ENCODE peak calls at places on chromosomes 1 and 21, in ten cellular contexts. M is heart right ventricle, F is IMR-90, W is tibial nerve, G is astrocyte, D is astrocyte of the cerebellum, I is mammary epithelial cell, V is H9, X is transverse colon, J is right lobe of liver. H is an unnamed sample.

GRCh38 chr1:154141240-154141639 is 13.6 kb downstream of the NUP210L start:
- DNase-seq in F (peak; percentile 51), V (no peak), X (no peak), J (no peak), D (no peak), I (no peak), M (no peak), G (peak; percentile 24), W (no peak), H (no peak)

GRCh38 chr1:230858918-230859819 is 9.2 kb downstream of the C1orf198 start:
- DNase-seq in D (peak; percentile 83), G (peak; percentile 92), I (no peak), J (no peak), X (no peak), F (peak; percentile 84), W (peak; percentile 35), M (peak; percentile 44), V (no peak), H (no peak)

GRCh38 chr1:54094001-54094729 is 40.8 kb downstream of the TCEANC2 start:
- DNase-seq in I (no peak), J (no peak), F (no peak), X (peak; percentile 41), M (no peak), D (no peak), G (no peak), V (no peak), W (no peak), H (no peak)

GRCh38 chr1:30197616-30197934 is 525.8 kb downstream of the MATN1 start:
- DNase-seq in W (no peak), M (no peak), D (no peak), V (no peak), G (peak; percentile 56), F (peak; percentile 42), J (no peak), X (no peak), I (no peak), H (no peak)

GRCh38 chr1:204089044-204089751 is 16.3 kb downstream of the SOX13 start:
- DNase-seq in F (no peak), G (no peak), X (peak; percentile 68), W (peak; percentile 56), J (no peak), I (peak; percentile 52), V (no peak), D (no peak), M (peak; percentile 27), H (no peak)

GRCh38 chr1:110008971-110009565 is 24.5 kb downstream of the AHCYL1 start:
- DNase-seq in V (no peak), M (no peak), I (no peak), D (no peak), G (no peak), W (no peak), X (no peak), J (no peak), F (no peak), H (no peak)

GRCh38 chr1:33255347-33256311 is 663 bp upstream of the ZNF362 start:
- DNase-seq in W (peak; percentile 49), J (peak; percentile 90), G (peak; percentile 32), V (peak; percentile 95), D (no peak), X (peak; percentile 86), I (peak; percentile 64), F (peak; percentile 15), M (peak; percentile 76), H (peak; percentile 75)

GRCh38 chr1:90537606-90538362 is 179.3 kb downstream of the BARHL2 start:
- DNase-seq in V (no peak), D (no peak), J (no peak), X (no peak), M (no peak), I (no peak), F (no peak), W (no peak), G (no peak), H (no peak)

GRCh38 chr1:58813361-58813760 is 29.5 kb upstream of the JUN start:
- DNase-seq in D (no peak), M (no peak), V (no peak), F (peak; percentile 21), G (peak; percentile 58), I (no peak), X (no peak), W (no peak), J (no peak), H (no peak)

GRCh38 chr1:226821719-226822085 is 48.7 kb upstream of the PSEN2 start:
- DNase-seq in V (no peak), X (no peak), D (no peak), G (peak; percentile 54), W (no peak), I (no peak), F (peak; percentile 72), M (no peak), J (no peak), H (no peak)

GRCh38 chr1:30353637-30354036 is 369.7 kb downstream of the MATN1 start:
- DNase-seq in V (no peak), F (no peak), I (no peak), J (no peak), G (peak; percentile 16), W (no peak), D (no peak), X (no peak), M (no peak), H (no peak)

GRCh38 chr1:210233216-210233494 is 559 bp downstream of the SERTAD4 start:
- DNase-seq in I (no peak), F (no peak), W (no peak), G (no peak), X (no peak), D (no peak), J (no peak), M (no peak), V (no peak), H (peak; percentile 54)

GRCh38 chr1:233242827-233243483 is 52.6 kb downstream of the PCNX2 start:
- DNase-seq in W (no peak), G (no peak), X (peak; percentile 17), D (no peak), J (no peak), M (no peak), V (no peak), F (no peak), I (no peak), H (no peak)

GRCh38 chr1:231630558-231631205 is 4.1 kb downstream of the DISC1 start:
- DNase-seq in D (no peak), M (no peak), I (no peak), W (no peak), G (peak; percentile 59), J (no peak), X (no peak), V (no peak), F (peak; percentile 77), H (no peak)

GRCh38 chr1:160163612-160164011 is 12.2 kb downstream of the ATP1A4 start:
- DNase-seq in D (no peak), G (no peak), J (no peak), X (no peak), M (no peak), F (no peak), W (no peak), V (no peak), I (peak; percentile 24), H (no peak)

GRCh38 chr1:54463259-54464030 is 57.3 kb upstream of the SSBP3 start:
- DNase-seq in X (no peak), W (no peak), F (no peak), M (no peak), J (no peak), D (no peak), G (no peak), I (no peak), V (no peak), H (no peak)

GRCh38 chr21:37525810-37526209 is 159.2 kb downstream of the DYRK1A start:
- DNase-seq in I (no peak), J (no peak), V (no peak), D (peak; percentile 19), M (no peak), X (no peak), F (peak; percentile 55), W (no peak), G (peak; percentile 50), H (no peak)

GRCh38 chr1:47527653-47528272 is 89.9 kb downstream of the FOXD2 start:
- DNase-seq in J (no peak), G (no peak), V (peak; percentile 55), W (no peak), I (peak; percentile 36), F (no peak), X (peak; percentile 73), M (no peak), D (no peak), H (peak; percentile 35)
- TF ChIP-seq CTCF in J (peak; percentile 65), G (no peak), V (peak; percentile 82), W (no peak), I (peak; percentile 76), F (peak; percentile 33), X (peak; percentile 42), M (peak; percentile 54), D (no peak), H (peak; percentile 34)

GRCh38 chr1:16925635-16926490 is 4.1 kb downstream of the CROCC start:
- DNase-seq in V (peak; percentile 22), M (no peak), G (no peak), D (no peak), F (no peak), I (peak; percentile 87), X (no peak), W (no peak), J (peak; percentile 40), H (no peak)
- TF ChIP-seq CTCF in V (no peak), M (no peak), G (no peak), D (no peak), F (no peak), I (no peak), X (no peak), W (no peak), J (no peak), H (no peak)

GRCh38 chr1:14415396-14415795 is 183.1 kb upstream of the KAZN start:
- DNase-seq in V (peak; percentile 77), J (no peak), F (no peak), X (no peak), G (no peak), W (no peak), I (no peak), M (no peak), D (no peak), H (no peak)
- TF ChIP-seq CTCF in V (peak; percentile 60), J (peak; percentile 2), F (no peak), X (no peak), G (no peak), W (no peak), I (no peak), M (no peak), D (peak; percentile 17), H (no peak)

GRCh38 chr1:11860083-11860482 is 1.3 kb upstream of the NPPB start:
- DNase-seq in F (no peak), G (no peak), W (no peak), M (no peak), I (no peak), J (no peak), X (no peak), D (no peak), V (no peak), H (no peak)

GRCh38 chr1:11858613-11858967 is at the start of gene NPPB:
- DNase-seq in V (no peak), J (no peak), X (no peak), I (no peak), W (no peak), D (no peak), M (no peak), F (no peak), G (no peak), H (no peak)

GRCh38 chr1:11858158-11858557 is 587 bp downstream of the NPPB start:
- DNase-seq in D (no peak), F (no peak), X (no peak), G (no peak), M (no peak), I (no peak), W (no peak), J (no peak), V (no peak), H (no peak)

GRCh38 chr1:11860586-11860985 is 1.8 kb upstream of the NPPB start:
- DNase-seq in V (no peak), I (no peak), J (no peak), W (no peak), G (no peak), X (no peak), D (no peak), F (no peak), M (no peak), H (no peak)

GRCh38 chr1:11858968-11859871 is 475 bp upstream of the NPPB start:
- DNase-seq in X (peak; percentile 40), W (no peak), J (no peak), I (peak; percentile 40), F (peak; percentile 49), G (peak; percentile 33), D (peak; percentile 13), V (peak; percentile 85), M (peak; percentile 66), H (no peak)
- TF ChIP-seq CTCF in X (no peak), W (no peak), J (peak; percentile 12), I (no peak), F (peak; percentile 29), G (peak; percentile 11), D (peak; percentile 33), V (peak; percentile 49), M (no peak), H (no peak)